ENCODE peak calls at places on chromosomes 1 and 21, in five cellular contexts. M is GM13976; P is stimulated activated CD8-positive, alpha-beta memory T cell treated with anti-CD3 and anti-CD28 coated beads, Interleukin-15, amount 100 ng/mL, for 1 hour; X is stimulated activated naive CD4-positive, alpha-beta T cell treated with Interleukin-2 at 50 U/mL for 16 hours; W is CD4-positive, alpha-beta T cell. Z is an unnamed sample.

GRCh38 chr1:54278941-54279422 is 79.0 kb downstream of the MRPL37 start:
- DNase-seq in M (no peak), P (no peak), X (no peak), W (no peak), Z (no peak)

GRCh38 chr1:109559995-109560394 is 11.6 kb downstream of the GNAI3 start:
- DNase-seq in M (no peak), P (no peak), X (no peak), W (no peak), Z (no peak)

GRCh38 chr1:91864017-91864700 is 21.8 kb downstream of the TGFBR3 start:
- DNase-seq in M (no peak), P (no peak), X (no peak), W (no peak), Z (peak; percentile 88)

GRCh38 chr21:42208801-42209490 is 10.0 kb upstream of the ABCG1 start:
- DNase-seq in M (no peak), P (no peak), X (no peak), W (no peak), Z (no peak)

GRCh38 chr1:226309398-226310122 is 596 bp upstream of the LIN9 start:
- DNase-seq in M (no peak), P (peak; percentile 2), X (no peak), W (no peak), Z (no peak)

GRCh38 chr1:82162526-82163420 is 362.0 kb downstream of the ADGRL2 start:
- DNase-seq in M (no peak), P (no peak), X (no peak), W (no peak), Z (peak; percentile 9)

GRCh38 chr1:18413906-18414305 is 66.8 kb upstream of the KLHDC7A start:
- DNase-seq in M (no peak), P (no peak), X (no peak), W (no peak), Z (no peak)

GRCh38 chr1:2003564-2004131 is at the start of gene CFAP74:
- DNase-seq in M (no peak), P (no peak), X (no peak), W (no peak), Z (no peak)

GRCh38 chr1:170866646-170867045 is 68.7 kb upstream of the MROH9 start:
- DNase-seq in M (no peak), P (no peak), X (no peak), W (no peak), Z (no peak)

Z was measured in epithelial cell of esophagus.